ENCODE peak calls at places on chromosomes 1 and 21, in five cellular contexts. One of them, this sample, is unnamed. For H3K27me3, the result is how much of the 10 kb centered on the place peaks cover.

GRCh38 chr1:118101445-118101844 is 83.6 kb downstream of the SPAG17 start:
- DNase-seq in IMR-90: no peak
- DNase-seq in left ventricle myocardium inferior: no peak
- DNase-seq in cardiac muscle cell: no peak
- DNase-seq in lung: no peak
- DNase-seq in this sample: no peak

GRCh38 chr1:244735404-244735803 is 82.5 kb downstream of the DESI2 start:
- DNase-seq in IMR-90: peak
- DNase-seq in left ventricle myocardium inferior: no peak
- DNase-seq in cardiac muscle cell: no peak
- DNase-seq in lung: no peak
- DNase-seq in this sample: no peak

GRCh38 chr1:203328714-203329122 is 22.2 kb downstream of the FMOD start:
- DNase-seq in lung: no peak
- DNase-seq in left ventricle myocardium inferior: no peak
- DNase-seq in IMR-90: no peak
- DNase-seq in cardiac muscle cell: peak
- DNase-seq in this sample: no peak

GRCh38 chr1:87684786-87685185 is 356.1 kb downstream of the LMO4 start:
- DNase-seq in IMR-90: peak
- DNase-seq in left ventricle myocardium inferior: no peak
- DNase-seq in lung: no peak
- DNase-seq in cardiac muscle cell: no peak
- DNase-seq in this sample: no peak

GRCh38 chr1:27102707-27103468 is 52.0 kb downstream of the SLC9A1 start:
- DNase-seq in cardiac muscle cell: peak
- DNase-seq in left ventricle myocardium inferior: peak
- DNase-seq in lung: peak
- DNase-seq in IMR-90: peak
- DNase-seq in this sample: peak

GRCh38 chr1:247506831-247507230 is 29.4 kb downstream of the OR2C3 start:
- DNase-seq in lung: no peak
- DNase-seq in IMR-90: no peak
- DNase-seq in cardiac muscle cell: no peak
- DNase-seq in left ventricle myocardium inferior: no peak
- DNase-seq in this sample: no peak

GRCh38 chr1:220775238-220775853 is 11.4 kb upstream of the MTARC1 start:
- DNase-seq in cardiac muscle cell: peak
- DNase-seq in IMR-90: no peak
- DNase-seq in left ventricle myocardium inferior: no peak
- DNase-seq in lung: peak
- DNase-seq in this sample: no peak

GRCh38 chr1:4585216-4585615 is 69.2 kb upstream of the AJAP1 start:
- DNase-seq in cardiac muscle cell: no peak
- DNase-seq in lung: no peak
- DNase-seq in IMR-90: no peak
- DNase-seq in left ventricle myocardium inferior: no peak
- DNase-seq in this sample: peak

GRCh38 chr1:46526689-46527291 is 24.7 kb downstream of the KNCN start:
- DNase-seq in left ventricle myocardium inferior: no peak
- DNase-seq in lung: no peak
- DNase-seq in IMR-90: no peak
- DNase-seq in cardiac muscle cell: no peak
- DNase-seq in this sample: no peak

GRCh38 chr1:98103617-98104284 is 182.9 kb upstream of the DPYD start:
- DNase-seq in lung: no peak
- DNase-seq in IMR-90: peak
- DNase-seq in left ventricle myocardium inferior: no peak
- DNase-seq in cardiac muscle cell: no peak
- DNase-seq in this sample: peak

GRCh38 chr1:151516031-151516511 is 4.9 kb downstream of the CGN start:
- DNase-seq in cardiac muscle cell: no peak
- DNase-seq in lung: no peak
- DNase-seq in IMR-90: no peak
- DNase-seq in left ventricle myocardium inferior: no peak
- DNase-seq in this sample: peak

GRCh38 chr1:34113887-34114286 is 51.1 kb downstream of the CSMD2 start:
- DNase-seq in cardiac muscle cell: peak
- DNase-seq in lung: no peak
- DNase-seq in IMR-90: no peak
- DNase-seq in left ventricle myocardium inferior: no peak
- DNase-seq in this sample: no peak

GRCh38 chr1:154193821-154194220 is 1.9 kb upstream of the TPM3 start:
- DNase-seq in cardiac muscle cell: no peak
- DNase-seq in lung: no peak
- DNase-seq in IMR-90: no peak
- DNase-seq in left ventricle myocardium inferior: no peak
- DNase-seq in this sample: no peak

GRCh38 chr1:9207086-9207485 is 27.5 kb upstream of the H6PD start:
- DNase-seq in lung: no peak
- DNase-seq in left ventricle myocardium inferior: no peak
- DNase-seq in cardiac muscle cell: no peak
- DNase-seq in IMR-90: peak
- DNase-seq in this sample: no peak

GRCh38 chr1:202235003-202235660 is 41.5 kb downstream of the LGR6 start:
- DNase-seq in lung: no peak
- DNase-seq in IMR-90: no peak
- DNase-seq in left ventricle myocardium inferior: no peak
- DNase-seq in cardiac muscle cell: no peak
- DNase-seq in this sample: no peak

GRCh38 chr1:97332716-97333115 is 588.1 kb downstream of the DPYD start:
- DNase-seq in left ventricle myocardium inferior: no peak
- DNase-seq in IMR-90: peak
- DNase-seq in lung: no peak
- DNase-seq in cardiac muscle cell: no peak
- DNase-seq in this sample: no peak

GRCh38 chr21:31675960-31676359 is 16.5 kb downstream of the SOD1 start:
- DNase-seq in lung: no peak
- DNase-seq in left ventricle myocardium inferior: no peak
- DNase-seq in IMR-90: no peak
- DNase-seq in cardiac muscle cell: no peak
- DNase-seq in this sample: no peak

GRCh38 chr1:175129182-175129581 is 61.5 kb downstream of the TNN start:
- DNase-seq in IMR-90: peak
- DNase-seq in cardiac muscle cell: no peak
- DNase-seq in left ventricle myocardium inferior: no peak
- DNase-seq in lung: no peak
- DNase-seq in this sample: no peak

GRCh38 chr1:30757196-30757949 is at the start of gene LAPTM5:
- DNase-seq in IMR-90: no peak
- DNase-seq in cardiac muscle cell: no peak
- DNase-seq in left ventricle myocardium inferior: peak
- DNase-seq in lung: peak
- DNase-seq in this sample: no peak

GRCh38 chr1:230268371-230269170 is 157.6 kb downstream of the PGBD5 start:
- DNase-seq in IMR-90: peak
- DNase-seq in cardiac muscle cell: peak
- DNase-seq in lung: no peak
- DNase-seq in left ventricle myocardium inferior: no peak
- DNase-seq in this sample: peak

GRCh38 chr1:151133339-151133761 is 13.1 kb downstream of the SEMA6C start:
- DNase-seq in IMR-90: peak
- DNase-seq in left ventricle myocardium inferior: no peak
- DNase-seq in cardiac muscle cell: no peak
- DNase-seq in lung: no peak
- DNase-seq in this sample: no peak

GRCh38 chr1:90067194-90067593 is 72.3 kb downstream of the ZNF326 start:
- DNase-seq in left ventricle myocardium inferior: no peak
- DNase-seq in cardiac muscle cell: no peak
- DNase-seq in IMR-90: no peak
- DNase-seq in lung: no peak
- DNase-seq in this sample: no peak

GRCh38 chr1:116489231-116489697 is 81.6 kb downstream of the CD58 start:
- DNase-seq in left ventricle myocardium inferior: no peak
- DNase-seq in IMR-90: peak
- DNase-seq in cardiac muscle cell: no peak
- DNase-seq in lung: no peak
- DNase-seq in this sample: no peak

GRCh38 chr21:38696617-38697016 is 109.1 kb upstream of the ETS2 start:
- DNase-seq in cardiac muscle cell: no peak
- DNase-seq in lung: no peak
- DNase-seq in left ventricle myocardium inferior: no peak
- DNase-seq in IMR-90: no peak
- DNase-seq in this sample: no peak
- H3K27me3 ChIP-seq in cardiac muscle cell: under half
- H3K27me3 ChIP-seq in lung: under half
- H3K27me3 ChIP-seq in left ventricle myocardium inferior: under half
- H3K27me3 ChIP-seq in IMR-90: half or more
- H3K27me3 ChIP-seq in this sample: under half

GRCh38 chr1:165137551-165138316 is 218.8 kb downstream of the LMX1A start:
- DNase-seq in lung: no peak
- DNase-seq in cardiac muscle cell: no peak
- DNase-seq in left ventricle myocardium inferior: no peak
- DNase-seq in IMR-90: no peak
- DNase-seq in this sample: peak

GRCh38 chr1:165144757-165145397 is 211.6 kb downstream of the LMX1A start:
- DNase-seq in IMR-90: peak
- DNase-seq in cardiac muscle cell: peak
- DNase-seq in left ventricle myocardium inferior: peak
- DNase-seq in lung: peak
- DNase-seq in this sample: peak

GRCh38 chr1:165143437-165144065 is 213.0 kb downstream of the LMX1A start:
- DNase-seq in IMR-90: no peak
- DNase-seq in lung: no peak
- DNase-seq in left ventricle myocardium inferior: no peak
- DNase-seq in cardiac muscle cell: peak
- DNase-seq in this sample: no peak

GRCh38 chr1:165134431-165134830 is 222.1 kb downstream of the LMX1A start:
- DNase-seq in IMR-90: no peak
- DNase-seq in lung: no peak
- DNase-seq in left ventricle myocardium inferior: no peak
- DNase-seq in cardiac muscle cell: no peak
- DNase-seq in this sample: no peak

DNA sequence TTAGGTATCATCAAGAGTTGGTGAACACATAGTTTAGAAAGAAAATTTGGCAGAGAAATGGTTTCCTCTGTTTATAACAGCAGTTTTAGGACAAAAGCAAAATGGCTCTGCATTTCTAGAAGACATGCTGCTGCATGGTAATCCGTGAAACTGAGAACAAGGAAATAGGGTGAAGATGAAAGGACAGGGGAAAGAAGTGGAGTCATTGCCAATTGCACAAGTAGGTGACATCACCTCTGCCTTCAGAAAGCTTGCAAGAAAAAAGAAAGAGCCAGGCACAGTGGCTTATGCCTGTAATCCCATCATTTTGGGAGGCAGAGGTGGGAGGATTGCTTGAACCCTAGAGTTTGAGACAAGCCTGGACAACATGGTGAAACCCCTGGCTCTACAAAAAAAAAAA is 217.6 kb downstream of the LMX1A start:
- DNase-seq in lung: no peak
- DNase-seq in cardiac muscle cell: no peak
- DNase-seq in IMR-90: no peak
- DNase-seq in left ventricle myocardium inferior: no peak
- DNase-seq in this sample: no peak
- H3K27me3 ChIP-seq in lung: under half
- H3K27me3 ChIP-seq in cardiac muscle cell: half or more
- H3K27me3 ChIP-seq in IMR-90: under half
- H3K27me3 ChIP-seq in left ventricle myocardium inferior: half or more
- H3K27me3 ChIP-seq in this sample: under half

GRCh38 chr1:115363171-115363570 is 25.1 kb upstream of the NGF start:
- DNase-seq in lung: no peak
- DNase-seq in IMR-90: no peak
- DNase-seq in cardiac muscle cell: no peak
- DNase-seq in left ventricle myocardium inferior: no peak
- DNase-seq in this sample: no peak
- H3K27me3 ChIP-seq in lung: under half
- H3K27me3 ChIP-seq in IMR-90: under half
- H3K27me3 ChIP-seq in cardiac muscle cell: under half
- H3K27me3 ChIP-seq in left ventricle myocardium inferior: under half
- H3K27me3 ChIP-seq in this sample: under half

GRCh38 chr1:2786329-2787162 is 14.9 kb downstream of the TTC34 start:
- DNase-seq in cardiac muscle cell: no peak
- DNase-seq in IMR-90: no peak
- DNase-seq in left ventricle myocardium inferior: peak
- DNase-seq in lung: no peak
- DNase-seq in this sample: peak
- H3K27me3 ChIP-seq in cardiac muscle cell: under half
- H3K27me3 ChIP-seq in IMR-90: under half
- H3K27me3 ChIP-seq in left ventricle myocardium inferior: half or more
- H3K27me3 ChIP-seq in lung: under half
- H3K27me3 ChIP-seq in this sample: under half

DNA sequence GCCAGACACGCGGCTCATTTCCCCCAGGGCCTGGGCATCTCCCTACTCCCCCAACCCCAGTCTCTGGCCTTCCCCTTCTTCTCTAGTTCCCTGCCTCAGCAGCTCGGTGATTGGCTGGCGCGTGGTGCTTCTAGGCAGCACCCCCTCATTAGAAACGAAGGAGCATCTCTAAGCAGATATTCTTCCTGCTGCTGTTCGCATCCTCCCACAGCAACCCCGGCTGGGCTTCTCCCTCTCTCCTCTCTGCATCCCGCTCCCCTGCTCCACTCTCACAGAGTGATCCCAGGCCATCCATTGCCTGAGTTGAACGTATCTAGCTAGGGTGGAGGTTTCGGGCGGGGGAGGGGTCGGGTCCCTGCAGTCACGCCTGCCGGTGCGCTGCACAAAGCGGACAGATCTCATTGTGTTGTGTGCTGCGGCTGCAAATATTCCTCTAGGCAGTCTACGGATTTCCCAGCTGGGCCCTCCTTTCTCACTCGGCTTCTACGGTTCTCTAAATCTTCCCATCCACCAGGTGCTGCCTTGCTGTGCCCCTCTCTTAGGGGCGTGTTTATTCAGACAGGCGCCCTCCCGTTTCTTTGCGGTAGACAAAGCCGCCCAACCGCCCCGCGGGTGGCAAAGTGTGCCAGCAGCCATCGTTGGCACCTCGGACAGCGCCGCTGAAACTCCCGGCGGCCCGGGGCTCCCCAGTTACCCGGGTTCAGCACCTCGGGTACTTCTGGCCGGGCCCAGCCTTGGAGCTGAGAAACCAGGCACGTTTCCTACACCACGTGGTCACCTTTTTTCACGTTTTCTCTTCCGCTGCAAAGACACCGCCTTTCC is 2.2 kb downstream of the CACNA1E start:
- DNase-seq in left ventricle myocardium inferior: no peak
- DNase-seq in lung: no peak
- DNase-seq in IMR-90: no peak
- DNase-seq in cardiac muscle cell: peak
- DNase-seq in this sample: no peak
- H3K27me3 ChIP-seq in left ventricle myocardium inferior: half or more
- H3K27me3 ChIP-seq in lung: under half
- H3K27me3 ChIP-seq in IMR-90: under half
- H3K27me3 ChIP-seq in cardiac muscle cell: half or more
- H3K27me3 ChIP-seq in this sample: under half

GRCh38 chr21:29436650-29437049 is 137.9 kb downstream of the BACH1 start:
- DNase-seq in lung: no peak
- DNase-seq in left ventricle myocardium inferior: no peak
- DNase-seq in cardiac muscle cell: no peak
- DNase-seq in IMR-90: no peak
- DNase-seq in this sample: no peak
- H3K27me3 ChIP-seq in lung: under half
- H3K27me3 ChIP-seq in left ventricle myocardium inferior: under half
- H3K27me3 ChIP-seq in cardiac muscle cell: under half
- H3K27me3 ChIP-seq in IMR-90: under half
- H3K27me3 ChIP-seq in this sample: under half